ENCODE peak calls at places on chromosome X, in six cellular contexts. One of them, this sample, is unnamed.

GRCh38 chrX:154490021-154490413 is 412 bp downstream of the SLC10A3 start:
- DNase-seq in cortex of kidney: no peak
- DNase-seq in ecto neural progenitor cell: no peak
- DNase-seq in neural crest cell: no peak
- DNase-seq in choroid plexus epithelial cell: peak; percentile 38
- DNase-seq in H4: no peak
- DNase-seq in this sample: no peak

GRCh38 chrX:134551365-134552095 is 91.6 kb downstream of the HPRT1 start:
- DNase-seq in cortex of kidney: no peak
- DNase-seq in ecto neural progenitor cell: no peak
- DNase-seq in neural crest cell: no peak
- DNase-seq in choroid plexus epithelial cell: peak; percentile 73
- DNase-seq in H4: no peak
- DNase-seq in this sample: peak; percentile 23

GRCh38 chrX:117607571-117607970 is 509.0 kb downstream of the KLHL13 start:
- DNase-seq in cortex of kidney: no peak
- DNase-seq in ecto neural progenitor cell: no peak
- DNase-seq in neural crest cell: no peak
- DNase-seq in choroid plexus epithelial cell: no peak
- DNase-seq in H4: no peak
- DNase-seq in this sample: no peak

GRCh38 chrX:119624951-119625668 is 18.9 kb upstream of the NKRF start:
- DNase-seq in cortex of kidney: no peak
- DNase-seq in ecto neural progenitor cell: no peak
- DNase-seq in neural crest cell: no peak
- DNase-seq in choroid plexus epithelial cell: no peak
- DNase-seq in H4: no peak
- DNase-seq in this sample: no peak

GRCh38 chrX:154748712-154749339 is 2.1 kb downstream of the GAB3 start:
- DNase-seq in cortex of kidney: no peak
- DNase-seq in ecto neural progenitor cell: peak; percentile 49
- DNase-seq in neural crest cell: peak; percentile 38
- DNase-seq in choroid plexus epithelial cell: peak; percentile 66
- DNase-seq in H4: peak; percentile 27
- DNase-seq in this sample: peak; percentile 24

GRCh38 chrX:128728943-128729342 is 676.7 kb upstream of the ACTRT1 start:
- DNase-seq in cortex of kidney: no peak
- DNase-seq in ecto neural progenitor cell: no peak
- DNase-seq in neural crest cell: no peak
- DNase-seq in choroid plexus epithelial cell: no peak
- DNase-seq in H4: no peak
- DNase-seq in this sample: no peak

GRCh38 chrX:1555370-1555769 is 18.4 kb upstream of the P2RY8 start:
- DNase-seq in cortex of kidney: no peak
- DNase-seq in ecto neural progenitor cell: no peak
- DNase-seq in neural crest cell: no peak
- DNase-seq in choroid plexus epithelial cell: no peak
- DNase-seq in H4: no peak
- DNase-seq in this sample: no peak

GRCh38 chrX:134236690-134237362 is at the start of gene CCDC160:
- DNase-seq in cortex of kidney: peak; percentile 4
- DNase-seq in ecto neural progenitor cell: peak; percentile 87
- DNase-seq in neural crest cell: peak; percentile 73
- DNase-seq in choroid plexus epithelial cell: peak; percentile 30
- DNase-seq in H4: no peak
- DNase-seq in this sample: no peak

GRCh38 chrX:18640686-18641085 is 31.2 kb downstream of the RS1 start:
- DNase-seq in cortex of kidney: no peak
- DNase-seq in ecto neural progenitor cell: peak; percentile 58
- DNase-seq in neural crest cell: no peak
- DNase-seq in choroid plexus epithelial cell: no peak
- DNase-seq in H4: no peak
- DNase-seq in this sample: no peak

GRCh38 chrX:10726647-10727046 is 106.3 kb upstream of the MID1 start:
- DNase-seq in cortex of kidney: no peak
- DNase-seq in ecto neural progenitor cell: no peak
- DNase-seq in neural crest cell: no peak
- DNase-seq in choroid plexus epithelial cell: peak; percentile 84
- DNase-seq in H4: peak; percentile 84
- DNase-seq in this sample: no peak

GRCh38 chrX:1767026-1767425 is 152.2 kb downstream of the ASMT start:
- DNase-seq in cortex of kidney: no peak
- DNase-seq in ecto neural progenitor cell: no peak
- DNase-seq in neural crest cell: peak; percentile 2
- DNase-seq in choroid plexus epithelial cell: no peak
- DNase-seq in H4: no peak
- DNase-seq in this sample: no peak

GRCh38 chrX:105460366-105460765 is 239.9 kb upstream of the TEX13A start:
- DNase-seq in cortex of kidney: no peak
- DNase-seq in ecto neural progenitor cell: no peak
- DNase-seq in neural crest cell: no peak
- DNase-seq in choroid plexus epithelial cell: peak; percentile 86
- DNase-seq in H4: peak; percentile 27
- DNase-seq in this sample: no peak

GRCh38 chrX:50615570-50616158 is 145.0 kb upstream of the DGKK start:
- DNase-seq in cortex of kidney: no peak
- DNase-seq in ecto neural progenitor cell: no peak
- DNase-seq in neural crest cell: no peak
- DNase-seq in choroid plexus epithelial cell: no peak
- DNase-seq in H4: no peak
- DNase-seq in this sample: no peak

GRCh38 chrX:150100261-150100660 is 162.0 kb upstream of the EOLA2 start:
- DNase-seq in cortex of kidney: no peak
- DNase-seq in ecto neural progenitor cell: no peak
- DNase-seq in neural crest cell: no peak
- DNase-seq in choroid plexus epithelial cell: peak; percentile 25
- DNase-seq in H4: no peak
- DNase-seq in this sample: no peak

GRCh38 chrX:37959212-37960021 is 46.9 kb upstream of the SYTL5 start:
- DNase-seq in cortex of kidney: no peak
- DNase-seq in ecto neural progenitor cell: no peak
- DNase-seq in neural crest cell: no peak
- DNase-seq in choroid plexus epithelial cell: no peak
- DNase-seq in H4: no peak
- DNase-seq in this sample: no peak